ENCODE peak calls at places on chromosomes 4 and X, in four cellular contexts. D is right cardiac atrium, F is astrocyte, G is HCT116. Z is an unnamed sample.
A peak's percentile ranks its signal among the peaks of the same experiment; 100 is the strongest.

GRCh38 chr4:73917081-73917501 is 47.9 kb downstream of the CXCL1 start:
- DNase-seq in D (no peak), G (no peak), F (peak; percentile 97), Z (no peak)

GRCh38 chr4:110988741-110989140 is 365.9 kb upstream of the PITX2 start:
- DNase-seq in D (no peak), G (no peak), F (no peak), Z (no peak)

GRCh38 chr4:122705547-122705946 is 27.0 kb upstream of the BBS12 start:
- DNase-seq in F (no peak), D (no peak), G (no peak), Z (no peak)

GRCh38 chr4:172698256-172698655 is 470.4 kb upstream of the GALNT7 start:
- DNase-seq in F (no peak), G (no peak), D (no peak), Z (no peak)

GRCh38 chrX:24294619-24295018 is 19.2 kb downstream of the SUPT20HL2 start:
- DNase-seq in D (no peak), F (no peak), G (no peak), Z (no peak)

GRCh38 chr4:165312506-165312905 is 15.0 kb upstream of the MSMO1 start:
- DNase-seq in D (no peak), F (peak; percentile 50), G (no peak), Z (no peak)

GRCh38 chr4:187060551-187060950 is 336.9 kb upstream of the FAT1 start:
- DNase-seq in G (no peak), F (no peak), D (no peak), Z (no peak)

GRCh38 chr4:82833696-82834313 is 35.2 kb upstream of the SCD5 start:
- DNase-seq in D (no peak), F (peak; percentile 84), G (no peak), Z (no peak)

GRCh38 chrX:78769356-78769755 is 21.8 kb downstream of the LPAR4 start:
- DNase-seq in F (no peak), D (no peak), G (no peak), Z (no peak)

GRCh38 chrX:132294776-132295495 is 75.7 kb upstream of the RAP2C start:
- DNase-seq in G (no peak), F (no peak), D (no peak), Z (no peak)

GRCh38 chr4:65343342-65343741 is 326.9 kb downstream of the EPHA5 start:
- DNase-seq in F (no peak), D (no peak), G (no peak), Z (no peak)

GRCh38 chr4:138236035-138236434 is 6.1 kb downstream of the SLC7A11 start:
- DNase-seq in D (no peak), G (no peak), F (peak; percentile 47), Z (no peak)

GRCh38 chr4:100421356-100421978 is 96.4 kb downstream of the EMCN start:
- DNase-seq in F (peak; percentile 21), D (no peak), G (peak; percentile 51), Z (no peak)

GRCh38 chr4:142547974-142548373 is 298.1 kb downstream of the INPP4B start:
- DNase-seq in F (peak; percentile 86), D (no peak), G (no peak), Z (no peak)

GRCh38 chr4:151184523-151185458 is 85.4 kb downstream of the RPS3A start:
- DNase-seq in G (peak; percentile 44), F (peak; percentile 80), D (no peak), Z (no peak)

GRCh38 chrX:103538728-103539127 is 19.4 kb upstream of the RAB40A start:
- DNase-seq in F (no peak), G (no peak), D (no peak), Z (no peak)

GRCh38 chr4:155025762-155026457 is 182.5 kb upstream of the NPY2R start:
- DNase-seq in F (peak; percentile 7), D (peak; percentile 56), G (peak; percentile 65), Z (peak; percentile 31)

GRCh38 chr4:181043486-181043885 is 1199.7 kb upstream of the TENM3 start:
- DNase-seq in D (no peak), G (no peak), F (no peak), Z (no peak)

DNA sequence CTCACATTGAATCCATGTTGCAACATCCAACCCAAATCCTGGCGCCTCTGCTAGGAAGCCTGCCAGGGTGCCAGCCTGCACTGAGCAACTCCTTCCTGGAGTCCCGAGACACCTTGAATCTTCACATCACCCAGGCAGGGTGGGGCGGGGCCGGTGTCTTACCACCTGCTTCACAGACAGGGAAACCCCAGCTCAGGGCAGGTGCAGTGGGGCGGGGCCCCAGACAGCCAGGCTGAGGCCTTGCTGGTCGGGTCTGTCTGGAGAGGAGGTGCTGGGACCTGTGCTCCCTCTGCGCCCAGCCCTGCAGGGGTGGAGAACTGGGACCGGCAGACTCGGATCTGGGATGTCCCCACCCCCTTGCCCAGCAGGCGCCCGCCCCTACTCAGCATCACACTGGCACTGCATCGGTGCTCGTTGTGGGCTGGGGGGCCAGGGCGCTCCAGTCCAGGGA is 31.5 kb upstream of the HTRA3 start:
- DNase-seq in G (no peak), F (no peak), D (no peak), Z (no peak)
- H3K4me1 ChIP-seq in G (peaks cover 6% of the 10 kb centered on the region), F (peaks cover 5% of the 10 kb centered on the region), D (peaks cover 6% of the 10 kb centered on the region), Z (no peaks in the 10 kb centered on the region)

GRCh38 chr4:7976634-7977033 is 37.0 kb upstream of the AFAP1 start:
- DNase-seq in G (no peak), D (no peak), F (no peak), Z (no peak)

GRCh38 chr4:7973545-7973981 is 33.9 kb upstream of the AFAP1 start:
- DNase-seq in G (no peak), F (peak; percentile 83), D (no peak), Z (no peak)

GRCh38 chr4:7976025-7976424 is 36.4 kb upstream of the AFAP1 start:
- DNase-seq in G (no peak), F (no peak), D (no peak), Z (no peak)

GRCh38 chr4:7971881-7972500 is 32.3 kb upstream of the AFAP1 start:
- DNase-seq in D (no peak), F (no peak), G (no peak), Z (no peak)

GRCh38 chr4:7974425-7974824 is 34.8 kb upstream of the AFAP1 start:
- DNase-seq in G (no peak), D (no peak), F (no peak), Z (no peak)
- H3K4me1 ChIP-seq in G (peaks cover 61% of the 10 kb centered on the region), D (peaks cover 10% of the 10 kb centered on the region), F (peaks cover 51% of the 10 kb centered on the region), Z (peaks cover 18% of the 10 kb centered on the region)

DNA sequence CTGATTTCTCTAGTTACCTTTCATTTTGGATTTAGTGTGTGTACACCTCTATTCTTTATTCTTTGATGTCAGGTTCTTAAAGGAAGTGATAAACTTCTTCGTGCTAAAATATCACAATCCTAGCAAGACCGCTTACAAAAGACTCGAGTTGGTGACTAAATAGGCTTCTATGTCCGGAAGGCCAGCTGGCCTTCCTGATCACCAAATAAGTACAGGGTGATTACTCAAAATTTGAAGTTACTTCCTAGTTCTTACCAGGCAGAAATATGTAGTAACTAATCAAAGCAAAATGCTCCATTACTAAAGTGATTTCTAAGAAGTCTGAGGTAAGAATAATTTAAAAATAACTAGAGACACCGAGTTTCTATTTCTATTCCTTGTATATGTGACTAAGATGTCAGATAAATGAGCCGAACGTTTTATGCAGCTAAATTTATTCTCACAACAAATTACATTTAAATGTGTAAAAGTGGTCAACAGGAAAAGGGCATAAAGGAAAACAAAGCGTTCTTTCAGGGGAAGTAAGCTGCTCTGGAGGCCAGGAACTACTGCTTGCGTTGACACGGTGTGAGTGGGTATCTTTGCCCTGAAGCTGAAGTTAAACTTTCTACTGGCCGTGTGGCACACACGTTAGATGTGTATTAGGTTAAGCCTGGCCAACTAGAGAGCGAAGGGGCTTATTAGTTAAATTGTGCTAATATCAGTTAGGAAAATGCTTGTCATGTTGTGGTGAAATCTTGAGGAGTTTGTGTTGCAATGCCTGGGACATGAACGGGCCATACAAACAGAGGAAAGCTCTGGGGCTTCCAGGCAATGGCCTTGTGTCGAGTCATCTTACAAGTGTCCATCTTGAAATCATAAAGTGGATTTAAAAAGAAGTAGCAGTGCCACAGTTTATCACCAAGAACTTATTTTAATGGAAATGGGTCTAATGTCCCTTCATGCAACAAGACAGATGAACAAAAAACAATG is 62.4 kb downstream of the NSUN7 start:
- DNase-seq in F (peak; percentile 47), D (no peak), G (no peak), Z (no peak)
- H3K4me1 ChIP-seq in F (no peaks in the 10 kb centered on the region), D (no peaks in the 10 kb centered on the region), G (no peaks in the 10 kb centered on the region), Z (peaks cover 3% of the 10 kb centered on the region)

DNA sequence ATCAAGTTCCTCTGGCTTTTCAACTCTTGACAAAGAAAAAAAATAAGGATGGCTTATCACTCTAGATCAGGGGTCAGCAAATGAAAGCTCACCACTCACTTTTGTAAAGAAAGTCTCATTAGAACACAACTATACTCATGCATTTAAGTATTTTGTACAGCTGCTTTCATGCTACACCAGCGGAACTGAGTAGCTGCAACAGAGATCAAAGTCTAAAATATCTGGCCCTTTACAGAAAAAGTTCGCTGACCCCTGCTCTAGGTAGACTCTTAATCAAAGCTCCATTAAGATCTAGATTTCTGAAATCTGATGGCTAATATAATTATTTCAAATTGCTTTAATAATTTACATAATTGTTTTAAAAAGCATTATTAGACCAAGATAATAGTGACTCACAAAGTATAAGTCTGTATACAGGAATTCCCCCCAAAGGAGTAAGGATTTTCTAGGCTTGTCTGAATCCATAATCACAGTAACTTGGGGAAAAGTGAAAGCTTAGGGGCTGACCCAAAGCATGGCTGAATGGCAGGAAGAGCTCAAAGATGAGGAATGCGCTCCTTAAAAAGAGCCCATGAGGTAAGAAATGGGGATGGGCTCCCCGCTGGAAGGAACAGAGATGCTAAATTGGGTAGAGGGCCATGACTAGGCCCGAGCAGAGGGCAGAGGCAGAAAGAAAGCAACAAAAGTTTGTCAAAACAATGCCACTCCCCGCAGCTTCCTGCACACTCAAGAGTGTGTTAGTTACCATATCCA is 140.3 kb downstream of the SH3KBP1 start:
- DNase-seq in D (no peak), F (no peak), G (no peak), Z (no peak)
- H3K4me1 ChIP-seq in D (no peaks in the 10 kb centered on the region), F (no peaks in the 10 kb centered on the region), G (no peaks in the 10 kb centered on the region), Z (no peaks in the 10 kb centered on the region)

DNA sequence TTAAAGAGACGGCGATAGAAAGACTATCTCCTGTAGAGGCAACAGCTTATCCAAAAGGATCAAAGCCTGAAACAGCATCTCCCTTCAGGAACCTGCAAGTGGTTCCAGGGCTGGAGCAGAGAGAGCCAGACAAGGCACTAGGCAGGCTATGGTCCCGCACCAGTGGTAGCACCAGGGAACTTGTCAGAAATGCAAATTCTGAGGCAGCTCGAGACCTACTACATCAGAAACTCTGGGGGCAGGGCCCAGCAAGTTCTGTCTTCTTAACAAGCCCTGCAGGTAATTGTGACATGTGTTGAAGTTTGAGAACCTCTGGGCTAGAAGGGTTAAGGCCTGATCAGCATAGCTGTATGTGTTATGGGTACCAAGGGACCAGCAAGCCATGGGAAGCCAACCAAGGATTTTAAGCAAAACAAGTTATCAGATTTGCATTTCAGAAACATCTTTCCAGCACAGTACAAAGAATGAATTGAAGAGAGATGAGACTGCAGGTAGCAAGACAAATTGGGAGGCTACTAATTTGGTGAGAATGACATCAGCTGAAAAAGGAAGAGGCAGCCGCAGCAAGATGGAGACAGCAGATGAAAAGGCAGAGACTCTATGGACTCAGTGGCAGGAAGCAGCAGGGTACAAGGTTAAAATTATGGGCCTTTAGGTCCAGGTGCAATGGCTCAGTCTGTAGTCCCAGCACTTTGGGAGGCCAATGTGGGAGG is 139.7 kb downstream of the TSPAN5 start:
- DNase-seq in F (no peak), G (no peak), D (no peak), Z (no peak)
- H3K4me1 ChIP-seq in F (peaks cover 87% of the 10 kb centered on the region), G (peaks cover 73% of the 10 kb centered on the region), D (peaks cover 2% of the 10 kb centered on the region), Z (peaks cover 2% of the 10 kb centered on the region)

Z was measured in lung.